ENCODE peak calls at places on chromosomes 16 and 17, in ten cellular contexts. One of them, this sample, is unnamed.

GRCh38 chr16:21989141-21989540 is 11.8 kb downstream of the PDZD9 start:
- DNase-seq in EL: no peak
- DNase-seq in endodermal cell: no peak
- DNase-seq in testis: no peak
- DNase-seq in HEK293T: no peak
- DNase-seq in tibial nerve: no peak
- DNase-seq in amniotic stem cell: no peak
- DNase-seq in T-helper 2 cell: no peak
- DNase-seq in Daoy: no peak
- DNase-seq in hepatocyte: no peak
- DNase-seq in this sample: no peak

GRCh38 chr17:1958134-1958881 is 66.8 kb downstream of the RTN4RL1 start:
- DNase-seq in EL: no peak
- DNase-seq in endodermal cell: no peak
- DNase-seq in testis: no peak
- DNase-seq in HEK293T: no peak
- DNase-seq in tibial nerve: no peak
- DNase-seq in amniotic stem cell: no peak
- DNase-seq in T-helper 2 cell: no peak
- DNase-seq in Daoy: no peak
- DNase-seq in hepatocyte: no peak
- DNase-seq in this sample: no peak

GRCh38 chr16:57643166-57643813 is 14.9 kb downstream of the ADGRG1 start:
- DNase-seq in EL: peak
- DNase-seq in endodermal cell: no peak
- DNase-seq in testis: peak
- DNase-seq in HEK293T: no peak
- DNase-seq in tibial nerve: no peak
- DNase-seq in amniotic stem cell: no peak
- DNase-seq in T-helper 2 cell: no peak
- DNase-seq in Daoy: peak
- DNase-seq in hepatocyte: no peak
- DNase-seq in this sample: no peak

GRCh38 chr16:66440970-66441369 is 13.9 kb downstream of the BEAN1 start:
- DNase-seq in EL: no peak
- DNase-seq in endodermal cell: peak
- DNase-seq in testis: no peak
- DNase-seq in HEK293T: no peak
- DNase-seq in tibial nerve: no peak
- DNase-seq in amniotic stem cell: no peak
- DNase-seq in T-helper 2 cell: no peak
- DNase-seq in Daoy: no peak
- DNase-seq in hepatocyte: no peak
- DNase-seq in this sample: no peak

GRCh38 chr17:76251478-76252039 is 11.3 kb upstream of the RNF157 start:
- DNase-seq in EL: no peak
- DNase-seq in endodermal cell: peak
- DNase-seq in testis: no peak
- DNase-seq in HEK293T: no peak
- DNase-seq in tibial nerve: no peak
- DNase-seq in amniotic stem cell: no peak
- DNase-seq in T-helper 2 cell: no peak
- DNase-seq in Daoy: no peak
- DNase-seq in hepatocyte: no peak
- DNase-seq in this sample: no peak

GRCh38 chr17:8176197-8176940 is at the start of gene TMEM107:
- DNase-seq in EL: peak
- DNase-seq in endodermal cell: peak
- DNase-seq in testis: peak
- DNase-seq in HEK293T: peak
- DNase-seq in tibial nerve: peak
- DNase-seq in amniotic stem cell: peak
- DNase-seq in T-helper 2 cell: peak
- DNase-seq in Daoy: peak
- DNase-seq in hepatocyte: peak
- DNase-seq in this sample: no peak

GRCh38 chr17:1231456-1231855 is 38.8 kb upstream of the BHLHA9 start:
- DNase-seq in EL: no peak
- DNase-seq in endodermal cell: no peak
- DNase-seq in testis: peak
- DNase-seq in HEK293T: no peak
- DNase-seq in tibial nerve: no peak
- DNase-seq in amniotic stem cell: no peak
- DNase-seq in T-helper 2 cell: no peak
- DNase-seq in Daoy: no peak
- DNase-seq in hepatocyte: no peak
- DNase-seq in this sample: no peak

GRCh38 chr17:40325156-40326013 is 16.4 kb downstream of the RARA start:
- DNase-seq in EL: no peak
- DNase-seq in endodermal cell: no peak
- DNase-seq in testis: no peak
- DNase-seq in HEK293T: no peak
- DNase-seq in tibial nerve: no peak
- DNase-seq in amniotic stem cell: no peak
- DNase-seq in T-helper 2 cell: no peak
- DNase-seq in Daoy: no peak
- DNase-seq in hepatocyte: no peak
- DNase-seq in this sample: no peak

GRCh38 chr17:18259621-18260331 is 686 bp upstream of the MIEF2 start:
- DNase-seq in EL: peak
- DNase-seq in endodermal cell: no peak
- DNase-seq in testis: no peak
- DNase-seq in HEK293T: no peak
- DNase-seq in tibial nerve: no peak
- DNase-seq in amniotic stem cell: no peak
- DNase-seq in T-helper 2 cell: no peak
- DNase-seq in Daoy: peak
- DNase-seq in hepatocyte: no peak
- DNase-seq in this sample: peak

GRCh38 chr17:66172144-66172543 is 19.8 kb downstream of the CEP112 start:
- DNase-seq in EL: no peak
- DNase-seq in endodermal cell: no peak
- DNase-seq in testis: no peak
- DNase-seq in HEK293T: no peak
- DNase-seq in tibial nerve: no peak
- DNase-seq in amniotic stem cell: no peak
- DNase-seq in T-helper 2 cell: no peak
- DNase-seq in Daoy: no peak
- DNase-seq in hepatocyte: no peak
- DNase-seq in this sample: no peak

GRCh38 chr17:68794636-68795503 is 160.3 kb downstream of the ABCA8 start:
- DNase-seq in EL: peak
- DNase-seq in endodermal cell: no peak
- DNase-seq in testis: peak
- DNase-seq in HEK293T: no peak
- DNase-seq in tibial nerve: peak
- DNase-seq in amniotic stem cell: no peak
- DNase-seq in T-helper 2 cell: no peak
- DNase-seq in Daoy: no peak
- DNase-seq in hepatocyte: peak
- DNase-seq in this sample: no peak

GRCh38 chr16:56382901-56383355 is 42.4 kb downstream of the AMFR start:
- DNase-seq in EL: peak
- DNase-seq in endodermal cell: no peak
- DNase-seq in testis: no peak
- DNase-seq in HEK293T: no peak
- DNase-seq in tibial nerve: no peak
- DNase-seq in amniotic stem cell: no peak
- DNase-seq in T-helper 2 cell: no peak
- DNase-seq in Daoy: peak
- DNase-seq in hepatocyte: no peak
- DNase-seq in this sample: no peak

GRCh38 chr17:41680426-41681040 is 8.2 kb upstream of the EIF1 start:
- DNase-seq in EL: no peak
- DNase-seq in endodermal cell: peak
- DNase-seq in testis: no peak
- DNase-seq in HEK293T: no peak
- DNase-seq in tibial nerve: no peak
- DNase-seq in amniotic stem cell: no peak
- DNase-seq in T-helper 2 cell: no peak
- DNase-seq in Daoy: no peak
- DNase-seq in hepatocyte: no peak
- DNase-seq in this sample: no peak

GRCh38 chr17:67227488-67227887 is 17.5 kb downstream of the HELZ start:
- DNase-seq in EL: no peak
- DNase-seq in endodermal cell: no peak
- DNase-seq in testis: no peak
- DNase-seq in HEK293T: no peak
- DNase-seq in tibial nerve: no peak
- DNase-seq in amniotic stem cell: no peak
- DNase-seq in T-helper 2 cell: no peak
- DNase-seq in Daoy: no peak
- DNase-seq in hepatocyte: no peak
- DNase-seq in this sample: no peak

GRCh38 chr16:65524997-65525396 is 403.1 kb upstream of the CDH11 start:
- DNase-seq in EL: peak
- DNase-seq in endodermal cell: no peak
- DNase-seq in testis: peak
- DNase-seq in HEK293T: no peak
- DNase-seq in tibial nerve: no peak
- DNase-seq in amniotic stem cell: peak
- DNase-seq in T-helper 2 cell: no peak
- DNase-seq in Daoy: peak
- DNase-seq in hepatocyte: peak
- DNase-seq in this sample: no peak

GRCh38 chr17:8818047-8818446 is 18.9 kb upstream of the MFSD6L start:
- DNase-seq in EL: no peak
- DNase-seq in endodermal cell: peak
- DNase-seq in testis: no peak
- DNase-seq in HEK293T: no peak
- DNase-seq in tibial nerve: no peak
- DNase-seq in amniotic stem cell: no peak
- DNase-seq in T-helper 2 cell: no peak
- DNase-seq in Daoy: no peak
- DNase-seq in hepatocyte: no peak
- DNase-seq in this sample: no peak

GRCh38 chr17:77613181-77613580 is 345.3 kb upstream of the TNRC6C start:
- DNase-seq in EL: peak
- DNase-seq in endodermal cell: peak
- DNase-seq in testis: peak
- DNase-seq in HEK293T: no peak
- DNase-seq in tibial nerve: peak
- DNase-seq in amniotic stem cell: no peak
- DNase-seq in T-helper 2 cell: no peak
- DNase-seq in Daoy: no peak
- DNase-seq in hepatocyte: no peak
- DNase-seq in this sample: no peak

GRCh38 chr16:81376880-81377279 is 62.1 kb downstream of the GAN start:
- DNase-seq in EL: no peak
- DNase-seq in endodermal cell: no peak
- DNase-seq in testis: no peak
- DNase-seq in HEK293T: no peak
- DNase-seq in tibial nerve: no peak
- DNase-seq in amniotic stem cell: no peak
- DNase-seq in T-helper 2 cell: no peak
- DNase-seq in Daoy: peak
- DNase-seq in hepatocyte: no peak
- DNase-seq in this sample: no peak

GRCh38 chr16:80210787-80211186 is 330.0 kb upstream of the DYNLRB2 start:
- DNase-seq in EL: no peak
- DNase-seq in endodermal cell: no peak
- DNase-seq in testis: peak
- DNase-seq in HEK293T: no peak
- DNase-seq in tibial nerve: no peak
- DNase-seq in amniotic stem cell: no peak
- DNase-seq in T-helper 2 cell: no peak
- DNase-seq in Daoy: no peak
- DNase-seq in hepatocyte: no peak
- DNase-seq in this sample: no peak

GRCh38 chr16:70715113-70715711 is 29.4 kb upstream of the MTSS2 start:
- DNase-seq in EL: peak
- DNase-seq in endodermal cell: no peak
- DNase-seq in testis: peak
- DNase-seq in HEK293T: no peak
- DNase-seq in tibial nerve: peak
- DNase-seq in amniotic stem cell: peak
- DNase-seq in T-helper 2 cell: no peak
- DNase-seq in Daoy: peak
- DNase-seq in hepatocyte: peak
- DNase-seq in this sample: peak

GRCh38 chr17:42989146-42989545 is 8.8 kb downstream of the RUNDC1 start:
- DNase-seq in EL: peak
- DNase-seq in endodermal cell: no peak
- DNase-seq in testis: no peak
- DNase-seq in HEK293T: no peak
- DNase-seq in tibial nerve: no peak
- DNase-seq in amniotic stem cell: no peak
- DNase-seq in T-helper 2 cell: no peak
- DNase-seq in Daoy: no peak
- DNase-seq in hepatocyte: no peak
- DNase-seq in this sample: no peak

GRCh38 chr17:45408611-45409421 is 23.9 kb downstream of the ARHGAP27 start:
- DNase-seq in EL: no peak
- DNase-seq in endodermal cell: peak
- DNase-seq in testis: no peak
- DNase-seq in HEK293T: no peak
- DNase-seq in tibial nerve: no peak
- DNase-seq in amniotic stem cell: no peak
- DNase-seq in T-helper 2 cell: no peak
- DNase-seq in Daoy: no peak
- DNase-seq in hepatocyte: no peak
- DNase-seq in this sample: no peak

GRCh38 chr17:71084219-71084618 is 914.9 kb downstream of the KCNJ2 start:
- DNase-seq in EL: peak
- DNase-seq in endodermal cell: peak
- DNase-seq in testis: peak
- DNase-seq in HEK293T: peak
- DNase-seq in tibial nerve: no peak
- DNase-seq in amniotic stem cell: no peak
- DNase-seq in T-helper 2 cell: no peak
- DNase-seq in Daoy: peak
- DNase-seq in hepatocyte: peak
- DNase-seq in this sample: peak

GRCh38 chr16:89133457-89134127 is 38.0 kb upstream of the CDH15 start:
- DNase-seq in EL: no peak
- DNase-seq in endodermal cell: no peak
- DNase-seq in testis: no peak
- DNase-seq in HEK293T: no peak
- DNase-seq in tibial nerve: no peak
- DNase-seq in amniotic stem cell: no peak
- DNase-seq in T-helper 2 cell: no peak
- DNase-seq in Daoy: no peak
- DNase-seq in hepatocyte: no peak
- DNase-seq in this sample: no peak

GRCh38 chr16:85132456-85133289 is 20.4 kb upstream of the CIBAR2 start:
- DNase-seq in EL: no peak
- DNase-seq in endodermal cell: no peak
- DNase-seq in testis: no peak
- DNase-seq in HEK293T: no peak
- DNase-seq in tibial nerve: no peak
- DNase-seq in amniotic stem cell: no peak
- DNase-seq in T-helper 2 cell: no peak
- DNase-seq in Daoy: no peak
- DNase-seq in hepatocyte: no peak
- DNase-seq in this sample: no peak

GRCh38 chr16:84557504-84557903 is 53.0 kb upstream of the MEAK7 start:
- DNase-seq in EL: peak
- DNase-seq in endodermal cell: no peak
- DNase-seq in testis: no peak
- DNase-seq in HEK293T: no peak
- DNase-seq in tibial nerve: no peak
- DNase-seq in amniotic stem cell: no peak
- DNase-seq in T-helper 2 cell: no peak
- DNase-seq in Daoy: no peak
- DNase-seq in hepatocyte: no peak
- DNase-seq in this sample: no peak

GRCh38 chr16:85245307-85246172 is 133.3 kb upstream of the CIBAR2 start:
- DNase-seq in EL: peak
- DNase-seq in endodermal cell: peak
- DNase-seq in testis: peak
- DNase-seq in HEK293T: peak
- DNase-seq in tibial nerve: peak
- DNase-seq in amniotic stem cell: peak
- DNase-seq in T-helper 2 cell: no peak
- DNase-seq in Daoy: peak
- DNase-seq in hepatocyte: peak
- DNase-seq in this sample: peak

GRCh38 chr16:14013145-14013570 is 58.0 kb upstream of the MRTFB start:
- DNase-seq in EL: no peak
- DNase-seq in endodermal cell: no peak
- DNase-seq in testis: no peak
- DNase-seq in HEK293T: no peak
- DNase-seq in tibial nerve: no peak
- DNase-seq in amniotic stem cell: no peak
- DNase-seq in T-helper 2 cell: no peak
- DNase-seq in Daoy: no peak
- DNase-seq in hepatocyte: no peak
- DNase-seq in this sample: no peak

This sample was measured in HS-27A.